ENCODE peak calls at places on chromosomes 2 and 18, in seven cellular contexts. W, X, B, O, F, U and H are unnamed samples.
A peak's percentile ranks its signal among the peaks of the same experiment; 100 is the strongest.

GRCh38 chr2:67561411-67561965 is 164.4 kb downstream of the ETAA1 start:
- DNase-seq in O (peak; percentile 81), F (no peak), B (no peak), X (no peak), U (peak; percentile 62), W (peak; percentile 80), H (no peak)

GRCh38 chr2:105795575-105795934 is 50.8 kb downstream of the NCK2 start:
- DNase-seq in W (peak; percentile 42), B (no peak), F (no peak), X (peak; percentile 76), O (no peak), U (no peak), H (no peak)

GRCh38 chr2:234714711-234715110 is 217.8 kb upstream of the ARL4C start:
- DNase-seq in W (no peak), O (no peak), F (no peak), B (no peak), X (no peak), U (no peak), H (no peak)

GRCh38 chr2:96158554-96158940 is 13.3 kb upstream of the DUSP2 start:
- DNase-seq in W (no peak), X (no peak), O (no peak), B (no peak), F (no peak), U (no peak), H (peak; percentile 27)

GRCh38 chr2:225140761-225141160 is 98.5 kb upstream of the DOCK10 start:
- DNase-seq in U (no peak), O (no peak), F (no peak), W (no peak), X (no peak), B (no peak), H (no peak)

GRCh38 chr2:54341656-54342055 is 85.6 kb upstream of the TSPYL6 start:
- DNase-seq in F (no peak), X (peak; percentile 8), O (no peak), B (no peak), U (no peak), W (no peak), H (no peak)

GRCh38 chr2:183124957-183125255 is 663 bp downstream of the NUP35 start:
- DNase-seq in X (no peak), F (no peak), U (no peak), O (no peak), B (peak; percentile 2), W (no peak), H (no peak)

GRCh38 chr2:239073745-239074530 is 226.1 kb downstream of the TWIST2 start:
- DNase-seq in W (no peak), O (no peak), B (no peak), X (no peak), U (no peak), F (no peak), H (no peak)

GRCh38 chr2:150088538-150088937 is 398.9 kb downstream of the RND3 start:
- DNase-seq in U (no peak), W (no peak), B (no peak), F (no peak), X (peak; percentile 31), O (peak; percentile 15), H (no peak)

GRCh38 chr2:237254369-237254861 is 159.5 kb downstream of the COL6A3 start:
- DNase-seq in X (no peak), U (no peak), O (peak; percentile 75), W (peak; percentile 83), B (no peak), F (no peak), H (no peak)

GRCh38 chr2:226802573-226802972 is 3.0 kb upstream of the IRS1 start:
- DNase-seq in X (peak; percentile 67), F (no peak), O (peak; percentile 92), W (peak; percentile 90), B (no peak), U (peak; percentile 44), H (no peak)

GRCh38 chr18:9184998-9185613 is 48.5 kb downstream of the ANKRD12 start:
- DNase-seq in O (no peak), B (no peak), U (no peak), X (no peak), F (no peak), W (no peak), H (no peak)

GRCh38 chr2:187138240-187138639 is 289.3 kb upstream of the ZSWIM2 start:
- DNase-seq in X (peak; percentile 71), O (peak; percentile 21), W (peak; percentile 64), F (no peak), U (no peak), B (peak; percentile 18), H (peak; percentile 61)

GRCh38 chr2:125696573-125696972 is 959.4 kb upstream of the GYPC start:
- DNase-seq in U (no peak), F (no peak), X (no peak), O (no peak), W (peak; percentile 73), B (no peak), H (no peak)

GRCh38 chr2:29174937-29175336 is 59.7 kb downstream of the CLIP4 start:
- DNase-seq in B (no peak), O (no peak), W (no peak), F (no peak), X (peak; percentile 33), U (no peak), H (no peak)

GRCh38 chr2:85956647-85957039 is 67.9 kb upstream of the ST3GAL5 start:
- DNase-seq in W (no peak), F (no peak), B (no peak), X (no peak), O (no peak), U (no peak), H (no peak)

GRCh38 chr2:200795044-200795443 is 16.7 kb upstream of the BZW1 start:
- DNase-seq in X (peak; percentile 51), O (no peak), W (no peak), B (no peak), F (no peak), U (no peak), H (peak; percentile 44)

GRCh38 chr2:241432824-241433448 is 75.4 kb downstream of the STK25 start:
- DNase-seq in U (no peak), W (no peak), O (no peak), B (no peak), F (no peak), X (no peak), H (no peak)

GRCh38 chr2:70687461-70687795 is 80.6 kb downstream of the ADD2 start:
- DNase-seq in O (no peak), U (no peak), B (no peak), W (no peak), F (no peak), X (no peak), H (no peak)

GRCh38 chr18:44979813-44980212 is 299.1 kb downstream of the SETBP1 start:
- DNase-seq in O (no peak), U (no peak), W (no peak), X (no peak), F (no peak), B (no peak), H (no peak)

GRCh38 chr2:11744631-11745394 is 1.6 kb upstream of the LPIN1 start:
- DNase-seq in F (no peak), O (peak; percentile 59), B (peak; percentile 39), U (no peak), W (peak; percentile 58), X (peak; percentile 89), H (peak; percentile 86)

GRCh38 chr2:115549731-115550130 is 1107.3 kb downstream of the DPP10 start:
- DNase-seq in U (peak; percentile 38), B (no peak), W (no peak), X (peak; percentile 65), O (no peak), F (no peak), H (no peak)

GRCh38 chr2:74441111-74441689 is 537 bp downstream of the RTKN start:
- DNase-seq in O (no peak), W (no peak), B (peak; percentile 43), F (no peak), X (no peak), U (no peak), H (no peak)

GRCh38 chr2:17643031-17643615 is 102.6 kb downstream of the VSNL1 start:
- DNase-seq in X (peak; percentile 85), O (peak; percentile 98), F (no peak), U (peak; percentile 47), B (no peak), W (peak; percentile 95), H (no peak)

GRCh38 chr2:238974510-238975166 is 126.8 kb downstream of the TWIST2 start:
- DNase-seq in U (no peak), B (no peak), X (peak; percentile 66), W (peak; percentile 84), O (peak; percentile 92), F (peak; percentile 23), H (peak; percentile 73)

GRCh38 chr2:215415218-215415617 is 20.6 kb downstream of the FN1 start:
- DNase-seq in O (no peak), U (no peak), B (no peak), F (no peak), W (no peak), X (no peak), H (no peak)
- H2BK120ac ChIP-seq in O (no peak overlapping the region), U (no peak overlapping the region), B (no peak overlapping the region), F (no peak overlapping the region), W (no peak overlapping the region), X (no peak overlapping the region), H (no peak overlapping the region)

DNA sequence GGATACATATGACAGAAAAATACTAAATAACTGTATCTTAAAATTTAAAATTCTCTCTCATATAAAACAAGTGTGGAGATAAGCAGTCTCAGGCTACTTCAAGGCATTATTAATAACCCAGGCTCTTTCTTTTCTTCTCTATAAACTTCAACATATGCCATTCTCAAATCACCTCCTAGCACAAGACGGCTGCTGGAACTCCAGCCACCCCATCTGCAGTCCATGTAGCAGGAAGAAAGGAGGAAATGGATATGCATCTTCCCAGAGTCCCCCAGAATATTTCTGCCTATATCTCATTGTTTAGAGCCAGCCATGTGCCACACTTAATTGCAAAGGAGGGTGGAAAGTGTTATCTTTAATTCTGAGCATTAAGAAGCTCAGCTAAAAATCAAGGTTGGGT is 35.3 kb upstream of the NEB start:
- DNase-seq in U (no peak), W (no peak), F (no peak), X (no peak), O (no peak), B (no peak), H (no peak)
- H2BK5ac ChIP-seq in U (no peak overlapping the region), W (no peak overlapping the region), F (no peak overlapping the region), X (no peak overlapping the region), O (no peak overlapping the region), B (no peak overlapping the region), H (no peak overlapping the region)

GRCh38 chr2:168849610-168850009 is 40.6 kb downstream of the SPC25 start:
- DNase-seq in X (peak; percentile 52), W (peak; percentile 49), U (no peak), F (peak; percentile 27), O (peak; percentile 16), B (no peak), H (peak; percentile 41)

GRCh38 chr2:168853471-168853870 is 36.8 kb downstream of the SPC25 start:
- DNase-seq in U (peak; percentile 17), W (no peak), F (no peak), B (no peak), X (no peak), O (no peak), H (no peak)

GRCh38 chr2:168852487-168852886 is 37.7 kb downstream of the SPC25 start:
- DNase-seq in X (no peak), F (no peak), O (no peak), W (no peak), U (no peak), B (no peak), H (no peak)

GRCh38 chr2:168850846-168851245 is 39.4 kb downstream of the SPC25 start:
- DNase-seq in O (no peak), W (no peak), U (peak; percentile 42), X (no peak), F (no peak), B (no peak), H (no peak)

GRCh38 chr2:168851674-168852320 is 38.4 kb downstream of the SPC25 start:
- DNase-seq in F (no peak), U (peak; percentile 40), X (no peak), B (no peak), O (peak; percentile 84), W (peak; percentile 37), H (no peak)
- H2BK120ac ChIP-seq in F (no peak overlapping the region), U (no peak overlapping the region), X (no peak overlapping the region), B (no peak overlapping the region), O (no peak overlapping the region), W (no peak overlapping the region), H (no peak overlapping the region)

GRCh38 chr18:79552696-79553095 is 126.9 kb upstream of the CTDP1 start:
- DNase-seq in X (no peak), B (no peak), F (no peak), O (no peak), W (no peak), U (no peak), H (no peak)
- H2BK5ac ChIP-seq in X (no peak overlapping the region), B (peak overlapping the region; percentile 35), F (no peak overlapping the region), O (no peak overlapping the region), W (no peak overlapping the region), U (no peak overlapping the region), H (no peak overlapping the region)